ENCODE peak calls at places on chromosomes 3 and 15, in four cellular contexts. N is PC-9, Z is transverse colon, I is mucosa of descending colon. A is an unnamed sample.

GRCh38 chr3:186930639-186931486 is 537 bp downstream of the ST6GAL1 start:
- DNase-seq in N (peak; percentile 71), I (peak; percentile 86), Z (peak; percentile 75), A (no peak)

GRCh38 chr3:100113728-100114412 is 431 bp downstream of the FILIP1L start:
- DNase-seq in N (no peak), Z (no peak), I (no peak), A (no peak)

GRCh38 chr15:100230784-100231183 is 111.0 kb downstream of the ADAMTS17 start:
- DNase-seq in I (no peak), N (no peak), Z (no peak), A (no peak)

GRCh38 chr3:52193059-52193458 is 4.9 kb upstream of the ALAS1 start:
- DNase-seq in Z (peak; percentile 29), N (no peak), I (no peak), A (no peak)

GRCh38 chr3:61809879-61810278 is 248.5 kb downstream of the PTPRG start:
- DNase-seq in Z (peak; percentile 72), I (no peak), N (no peak), A (no peak)

GRCh38 chr3:157460253-157460652 is 23.6 kb downstream of the PTX3 start:
- DNase-seq in Z (no peak), N (no peak), I (no peak), A (no peak)

GRCh38 chr3:142888484-142889262 is at the start of gene PCOLCE2:
- DNase-seq in N (peak; percentile 43), Z (peak; percentile 8), I (peak; percentile 51), A (no peak)

GRCh38 chr3:35744419-35744818 is 105.1 kb downstream of the ARPP21 start:
- DNase-seq in N (no peak), Z (no peak), I (peak; percentile 15), A (no peak)

GRCh38 chr3:122942937-122943827 is 84.4 kb downstream of the SEMA5B start:
- DNase-seq in Z (peak; percentile 56), N (peak; percentile 83), I (no peak), A (peak; percentile 9)

GRCh38 chr3:23645533-23646196 is 160.1 kb upstream of the UBE2E1 start:
- DNase-seq in I (no peak), N (no peak), Z (no peak), A (no peak)

GRCh38 chr3:10520118-10520517 is 14.7 kb upstream of the ATP2B2 start:
- DNase-seq in I (no peak), Z (no peak), N (no peak), A (no peak)

GRCh38 chr3:150314248-150315027 is 93.7 kb upstream of the TSC22D2 start:
- DNase-seq in Z (peak; percentile 63), I (peak; percentile 70), N (peak; percentile 75), A (no peak)

GRCh38 chr3:120275553-120276092 is 9.4 kb downstream of the GPR156 start:
- DNase-seq in Z (no peak), I (no peak), N (no peak), A (no peak)

GRCh38 chr15:51801391-51801835 is 28.0 kb upstream of the TMOD3 start:
- DNase-seq in N (peak; percentile 18), Z (no peak), I (no peak), A (peak; percentile 34)

GRCh38 chr3:5809811-5810210 is 622.3 kb downstream of the EDEM1 start:
- DNase-seq in Z (no peak), I (no peak), N (no peak), A (no peak)

GRCh38 chr3:25713316-25713967 is 48.7 kb upstream of the TOP2B start:
- DNase-seq in N (no peak), I (no peak), Z (no peak), A (no peak)

GRCh38 chr3:50245831-50246516 is 10.0 kb downstream of the GNAI2 start:
- DNase-seq in Z (peak; percentile 95), N (peak; percentile 91), I (peak; percentile 93), A (peak; percentile 76)

GRCh38 chr3:133885241-133885711 is 10.4 kb downstream of the RAB6B start:
- DNase-seq in I (no peak), Z (no peak), N (no peak), A (no peak)

GRCh38 chr15:69298354-69298696 is 387 bp upstream of the PAQR5 start:
- DNase-seq in Z (no peak), N (no peak), I (no peak), A (no peak)

GRCh38 chr15:77456746-77457618 is 36.3 kb downstream of the HMG20A start:
- DNase-seq in I (no peak), Z (no peak), N (no peak), A (peak; percentile 3)

GRCh38 chr3:131555456-131555855 is 52.7 kb upstream of the MRPL3 start:
- DNase-seq in N (no peak), Z (no peak), I (no peak), A (no peak)

GRCh38 chr3:185793381-185793780 is 31.5 kb downstream of the IGF2BP2 start:
- DNase-seq in N (no peak), I (no peak), Z (no peak), A (no peak)

GRCh38 chr3:83226751-83227150 is 1465.3 kb upstream of the GBE1 start:
- DNase-seq in I (no peak), Z (no peak), N (no peak), A (no peak)

GRCh38 chr3:150410311-150411105 is 2.4 kb downstream of the TSC22D2 start:
- DNase-seq in Z (peak; percentile 43), N (peak; percentile 24), I (peak; percentile 74), A (no peak)

GRCh38 chr15:92184679-92185230 is 208.9 kb upstream of the ST8SIA2 start:
- DNase-seq in Z (no peak), I (no peak), N (no peak), A (no peak)

GRCh38 chr15:71294636-71295241 is 179.5 kb downstream of the THSD4 start:
- DNase-seq in I (peak; percentile 78), N (peak; percentile 78), Z (peak; percentile 88), A (peak; percentile 83)

GRCh38 chr15:89034305-89034704 is 54.0 kb upstream of the ABHD2 start:
- DNase-seq in N (no peak), I (no peak), Z (no peak), A (no peak)

GRCh38 chr15:35725353-35725752 is 179.4 kb upstream of the DPH6 start:
- DNase-seq in N (no peak), I (no peak), Z (no peak), A (no peak)

GRCh38 chr3:46664188-46664970 is 29.1 kb downstream of the ALS2CL start:
- DNase-seq in N (no peak), I (no peak), Z (no peak), A (no peak)

GRCh38 chr3:79052054-79052681 is 715.6 kb downstream of the ROBO1 start:
- DNase-seq in I (no peak), Z (no peak), N (peak; percentile 2), A (no peak)

GRCh38 chr3:197030379-197031314 is 1.0 kb upstream of the MELTF start:
- DNase-seq in I (no peak), Z (no peak), N (no peak), A (no peak)

GRCh38 chr3:45595364-45596154 is 1.0 kb downstream of the LIMD1 start:
- DNase-seq in Z (peak; percentile 73), I (peak; percentile 77), N (peak; percentile 56), A (no peak)

GRCh38 chr15:57370929-57371328 is 5.4 kb upstream of the CGNL1 start:
- DNase-seq in Z (no peak), N (no peak), I (no peak), A (no peak)

GRCh38 chr15:31303434-31304073 is 23.1 kb upstream of the KLF13 start:
- DNase-seq in Z (peak; percentile 52), N (no peak), I (peak; percentile 62), A (no peak)

GRCh38 chr15:62875626-62876021 is 166.9 kb upstream of the TPM1 start:
- DNase-seq in N (no peak), I (no peak), Z (no peak), A (no peak)

GRCh38 chr3:61650276-61650675 is 88.9 kb downstream of the PTPRG start:
- DNase-seq in Z (peak; percentile 49), I (no peak), N (no peak), A (peak; percentile 93)

GRCh38 chr3:171459130-171459941 is 869 bp downstream of the TNIK start:
- DNase-seq in Z (peak; percentile 76), I (peak; percentile 80), N (peak; percentile 56), A (no peak)

GRCh38 chr3:107660316-107660976 is 137.7 kb downstream of the BBX start:
- DNase-seq in I (no peak), N (no peak), Z (no peak), A (no peak)

DNA sequence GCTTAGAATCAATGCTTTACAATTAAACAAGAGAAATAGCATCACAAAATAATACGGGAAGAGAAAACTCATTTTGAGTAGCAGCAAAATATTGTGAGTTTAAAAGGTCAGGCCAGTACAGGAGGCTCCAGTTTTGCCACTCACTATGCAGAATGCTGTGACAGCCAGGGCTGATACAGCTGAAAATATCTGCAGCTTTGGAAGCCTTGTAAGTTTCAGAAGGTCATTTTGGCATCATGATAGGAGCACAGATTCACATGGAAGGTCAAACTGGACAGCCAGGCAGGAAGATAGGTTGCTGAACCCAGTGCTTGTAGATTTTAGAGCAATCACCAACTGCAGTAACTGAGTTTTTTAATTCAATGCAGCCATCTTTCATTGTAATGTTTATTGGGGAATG is 14.1 kb downstream of the MBNL1 start:
- DNase-seq in I (no peak), N (no peak), Z (no peak), A (no peak)
- H3K4me3 ChIP-seq in I (no peak overlapping the region), N (no peak overlapping the region), Z (no peak overlapping the region), A (no peak overlapping the region)

DNA sequence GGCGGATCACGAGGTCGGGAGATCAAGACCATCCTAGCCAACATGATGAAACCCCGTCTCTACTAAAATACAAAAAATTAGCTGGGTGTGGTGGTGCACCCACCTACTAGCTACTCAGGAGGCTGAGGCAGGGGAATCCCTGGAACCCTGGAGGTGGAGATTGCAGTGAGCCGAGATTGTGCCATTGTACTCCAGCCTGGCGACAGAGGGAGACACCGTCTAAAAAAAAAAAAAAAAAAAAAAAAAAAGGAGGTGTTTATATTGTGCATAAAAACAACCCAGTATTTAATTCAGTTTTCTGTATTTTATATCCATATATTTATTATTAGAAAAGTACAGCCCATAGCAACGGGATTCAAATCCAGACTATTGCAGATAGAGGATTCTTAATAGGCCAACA is 129.1 kb upstream of the SOX2 start:
- DNase-seq in N (no peak), Z (no peak), I (no peak), A (no peak)
- TF ChIP-seq CTCF in N (no peak), Z (no peak), I (no peak), A (no peak)

GRCh38 chr3:536417-536813 is 339.9 kb downstream of the CHL1 start:
- DNase-seq in N (no peak), I (no peak), Z (no peak), A (no peak)
- H3K4me3 ChIP-seq in N (no peak overlapping the region), I (no peak overlapping the region), Z (peak overlapping the region; percentile 23), A (peak overlapping the region; percentile 33)

DNA sequence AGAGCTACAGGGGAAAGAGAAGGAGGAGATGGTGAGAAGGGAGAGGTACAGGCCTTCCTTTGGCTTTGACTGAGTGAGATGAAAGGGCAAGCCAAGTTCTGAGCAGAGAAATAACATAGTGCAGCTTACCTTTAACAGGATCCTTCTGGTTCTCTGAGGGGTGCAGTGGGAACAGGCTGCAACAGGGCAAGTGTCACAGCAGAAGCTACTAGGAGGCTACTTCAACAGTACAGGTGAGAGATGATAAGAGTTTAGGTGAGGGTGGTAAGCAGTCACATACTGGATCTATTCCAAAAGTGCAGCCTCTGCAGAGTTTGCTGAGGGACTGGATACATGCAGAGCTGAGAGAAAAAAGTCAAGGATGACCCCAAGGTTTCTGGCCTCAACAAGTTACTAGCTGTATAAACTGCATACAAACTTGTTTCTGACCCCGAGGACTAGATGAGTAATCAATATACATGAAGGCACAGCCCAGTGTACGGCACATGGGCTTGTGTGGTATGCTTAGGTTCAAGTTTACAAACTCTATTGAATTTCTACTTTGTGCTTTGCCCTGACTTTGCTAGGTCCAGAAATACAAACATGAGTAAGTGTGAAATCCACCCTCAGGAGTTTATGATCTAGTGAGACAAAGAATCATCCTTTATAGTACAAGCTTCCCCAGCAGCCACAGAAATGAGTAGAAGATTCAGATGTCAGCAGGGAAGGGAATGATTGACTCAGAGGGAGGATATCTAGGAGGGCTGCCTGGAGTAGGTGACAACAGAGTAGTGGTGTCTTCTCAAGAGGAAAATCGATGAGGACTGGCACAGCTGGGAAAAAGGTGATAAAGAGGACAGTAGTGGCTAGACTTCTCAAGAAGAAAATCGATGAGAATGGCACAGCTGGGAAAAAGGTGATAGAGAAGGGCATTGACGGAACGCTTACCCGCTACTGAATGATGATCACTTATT is 78.2 kb upstream of the TJP1 start:
- DNase-seq in N (no peak), I (no peak), Z (no peak), A (no peak)
- TF ChIP-seq CTCF in N (no peak), I (no peak), Z (no peak), A (no peak)